ENCODE peak calls at places on chromosomes 5 and 9, in eight cellular contexts. C is stomach, R is Panc1, P is mucosa of descending colon, L is brain microvascular endothelial cell, K is gastrocnemius medialis, S is GM12865, M is fibroblast of mammary gland. I is an unnamed sample.
A peak's percentile ranks its signal among the peaks of the same experiment; 100 is the strongest.

GRCh38 chr5:134138416-134139376 is 24.2 kb downstream of the TCF7 start:
- DNase-seq in M (peak; percentile 58), S (peak; percentile 92), R (no peak), P (no peak), C (peak; percentile 22), L (no peak), K (peak; percentile 8), I (no peak)

GRCh38 chr5:134892926-134893325 is 12.0 kb upstream of the PCBD2 start:
- DNase-seq in P (no peak), C (no peak), K (no peak), M (no peak), S (no peak), R (no peak), L (no peak), I (no peak)

GRCh38 chr5:179217356-179217755 is 127.9 kb downstream of the ADAMTS2 start:
- DNase-seq in L (no peak), R (no peak), S (no peak), K (no peak), P (no peak), C (no peak), M (peak; percentile 53), I (no peak)

GRCh38 chr9:104774132-104774531 is 10.2 kb downstream of the NIPSNAP3B start:
- DNase-seq in L (no peak), P (no peak), R (no peak), M (no peak), S (no peak), K (no peak), C (no peak), I (no peak)

GRCh38 chr5:147708708-147709107 is 73.8 kb downstream of the JAKMIP2 start:
- DNase-seq in R (no peak), K (no peak), C (no peak), P (no peak), L (no peak), S (no peak), M (no peak), I (no peak)

GRCh38 chr9:6567140-6567591 is 78.4 kb downstream of the GLDC start:
- DNase-seq in C (no peak), S (no peak), R (peak; percentile 54), P (no peak), L (peak; percentile 94), M (peak; percentile 98), K (no peak), I (peak; percentile 82)

GRCh38 chr9:98192503-98193335 is at the start of gene CORO2A:
- DNase-seq in K (no peak), P (peak; percentile 85), S (peak; percentile 73), C (peak; percentile 88), L (peak; percentile 37), M (peak; percentile 55), R (no peak), I (no peak)

GRCh38 chr9:32986971-32987370 is 14.5 kb downstream of the APTX start:
- DNase-seq in S (no peak), K (no peak), M (peak; percentile 17), P (no peak), L (peak; percentile 43), R (no peak), C (no peak), I (no peak)

GRCh38 chr9:98172604-98173003 is 19.8 kb downstream of the CORO2A start:
- DNase-seq in R (no peak), S (no peak), P (no peak), M (no peak), C (peak; percentile 61), K (no peak), L (no peak), I (no peak)

GRCh38 chr9:135969064-135969683 is 8.0 kb upstream of the UBAC1 start:
- DNase-seq in M (no peak), L (no peak), S (no peak), R (no peak), P (no peak), K (no peak), C (no peak), I (no peak)

GRCh38 chr5:97088774-97089148 is 53.6 kb downstream of the LIX1 start:
- DNase-seq in S (no peak), K (no peak), P (no peak), C (no peak), L (no peak), R (no peak), M (no peak), I (no peak)

GRCh38 chr5:57499262-57500050 is 16.8 kb upstream of the ACTBL2 start:
- DNase-seq in M (peak; percentile 78), P (peak; percentile 39), K (no peak), L (peak; percentile 70), S (peak; percentile 62), R (no peak), C (no peak), I (no peak)

GRCh38 chr5:172920447-172920849 is 38.8 kb upstream of the RPL26L1 start:
- DNase-seq in K (peak; percentile 65), P (no peak), S (no peak), R (no peak), M (peak; percentile 99), C (no peak), L (peak; percentile 99), I (peak; percentile 96)

GRCh38 chr5:167049043-167049663 is 1242.3 kb upstream of the WWC1 start:
- DNase-seq in C (peak; percentile 32), S (peak; percentile 32), L (peak; percentile 43), R (peak; percentile 10), M (peak; percentile 71), P (peak; percentile 81), K (no peak), I (no peak)

GRCh38 chr5:159947708-159948358 is 31.6 kb downstream of the ADRA1B start:
- DNase-seq in K (no peak), R (no peak), M (peak; percentile 87), P (no peak), S (no peak), L (no peak), C (no peak), I (peak; percentile 65)

GRCh38 chr5:179730356-179730755 is 2.3 kb upstream of the MAML1 start:
- DNase-seq in M (no peak), K (no peak), R (no peak), L (no peak), C (no peak), P (no peak), S (no peak), I (no peak)

GRCh38 chr5:132475939-132476852 is 14.4 kb downstream of the IRF1 start:
- DNase-seq in P (no peak), M (no peak), L (no peak), S (no peak), C (peak; percentile 32), R (no peak), K (no peak), I (no peak)

GRCh38 chr9:81574399-81574798 is 114.9 kb downstream of the TLE1 start:
- DNase-seq in C (no peak), K (no peak), M (peak; percentile 40), S (no peak), R (no peak), P (no peak), L (no peak), I (peak; percentile 36)

GRCh38 chr9:125189011-125189360 is 617 bp downstream of the PPP6C start:
- DNase-seq in P (no peak), C (peak; percentile 38), R (no peak), M (no peak), L (no peak), K (peak; percentile 38), S (peak; percentile 34), I (no peak)

GRCh38 chr9:125190371-125190801 is 783 bp upstream of the PPP6C start:
- DNase-seq in K (no peak), M (peak; percentile 18), R (no peak), C (no peak), P (no peak), S (peak; percentile 20), L (no peak), I (no peak)

GRCh38 chr9:125189361-125190289 is at the start of gene PPP6C:
- DNase-seq in K (peak; percentile 98), P (peak; percentile 97), L (peak; percentile 92), M (peak; percentile 94), R (peak; percentile 67), S (peak; percentile 98), C (peak; percentile 97), I (peak; percentile 74)
- TF ChIP-seq CTCF in K (peak; percentile 75), P (peak; percentile 66), L (peak; percentile 80), M (peak; percentile 42), R (peak; percentile 79), S (peak; percentile 78), C (peak; percentile 69), I (peak; percentile 90)

DNA sequence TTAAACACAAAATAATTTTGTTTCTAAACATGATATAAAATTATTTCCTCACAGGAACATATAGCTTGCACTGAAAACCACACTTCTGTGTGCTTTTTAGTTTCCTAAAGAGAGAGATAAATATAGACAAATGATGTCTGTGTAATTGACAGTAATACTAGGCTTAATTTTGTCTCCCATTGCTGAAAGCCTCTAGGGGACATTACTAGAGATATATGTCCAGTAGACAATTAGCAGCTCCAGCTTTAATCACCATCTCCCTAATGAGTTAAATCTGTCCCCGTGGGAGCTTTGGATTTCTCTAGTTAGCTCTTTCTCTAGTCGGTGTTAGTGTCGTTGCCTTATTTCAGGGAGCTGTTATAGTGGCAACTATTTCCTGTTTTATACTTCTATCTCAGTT is 164.2 kb downstream of the ARHGAP26 start:
- DNase-seq in C (no peak), M (no peak), S (no peak), K (no peak), L (no peak), R (no peak), P (no peak), I (no peak)
- H3K4me3 ChIP-seq in C (no peak overlapping the region), M (no peak overlapping the region), S (no peak overlapping the region), K (no peak overlapping the region), L (no peak overlapping the region), R (no peak overlapping the region), P (no peak overlapping the region), I (no peak overlapping the region)

GRCh38 chr5:55986931-55987330 is 7.8 kb downstream of the IL6ST start:
- DNase-seq in C (no peak), M (no peak), K (no peak), S (no peak), L (no peak), R (no peak), P (no peak), I (no peak)

GRCh38 chr5:55983986-55984385 is 10.8 kb downstream of the IL6ST start:
- DNase-seq in R (no peak), S (no peak), K (no peak), L (no peak), P (no peak), C (no peak), M (no peak), I (no peak)

GRCh38 chr5:55985181-55985580 is 9.6 kb downstream of the IL6ST start:
- DNase-seq in M (no peak), L (no peak), R (no peak), C (no peak), P (no peak), K (no peak), S (no peak), I (no peak)

GRCh38 chr5:55982957-55983381 is 11.8 kb downstream of the IL6ST start:
- DNase-seq in S (no peak), P (peak; percentile 58), L (no peak), C (peak; percentile 36), K (no peak), M (peak; percentile 18), R (no peak), I (no peak)
- TF ChIP-seq CTCF in S (peak; percentile 3), P (no peak), L (peak; percentile 30), C (peak; percentile 9), K (no peak), M (peak; percentile 10), R (peak; percentile 42), I (no peak)

DNA sequence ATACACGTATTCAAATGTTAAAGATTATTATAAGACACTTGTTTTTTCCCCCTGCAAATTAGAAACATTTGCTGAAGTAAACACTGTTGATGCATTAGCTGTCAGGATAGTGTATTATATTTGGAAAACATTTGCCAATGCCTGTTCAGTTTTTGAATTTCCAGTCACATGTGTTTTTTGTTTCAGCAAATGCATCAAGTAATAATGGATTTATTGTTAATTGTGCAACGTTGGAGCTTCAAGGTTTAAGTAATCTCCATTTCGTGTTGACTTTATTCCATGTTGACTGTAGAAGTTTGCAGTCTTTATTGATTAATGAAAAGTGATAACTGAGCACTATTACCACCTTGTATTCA is 412.5 kb downstream of the ACTL7B start:
- DNase-seq in P (no peak), R (no peak), S (no peak), M (peak; percentile 80), C (no peak), K (no peak), L (no peak), I (no peak)
- H3K4me3 ChIP-seq in P (no peak overlapping the region), R (no peak overlapping the region), S (no peak overlapping the region), M (no peak overlapping the region), C (no peak overlapping the region), K (no peak overlapping the region), L (no peak overlapping the region), I (no peak overlapping the region)